ENCODE peak calls at places on chromosomes 2 and 18, in six cellular contexts. J is fibroblast of lung, U is heart left ventricle, H is GM13976, L is cardiac muscle cell, Q is psoas muscle. S is an unnamed sample.
A peak's percentile ranks its signal among the peaks of the same experiment; 100 is the strongest.

GRCh38 chr2:200156140-200156858 is 150.2 kb upstream of the SPATS2L start:
- DNase-seq in H (no peak), U (no peak), J (peak; percentile 83), Q (peak; percentile 56), L (peak; percentile 90), S (no peak)

GRCh38 chr18:9743200-9744016 is 35.3 kb downstream of the RAB31 start:
- DNase-seq in J (peak; percentile 97), H (no peak), L (peak; percentile 86), Q (peak; percentile 50), U (no peak), S (no peak)

GRCh38 chr2:85189606-85190270 is 56.5 kb downstream of the TCF7L1 start:
- DNase-seq in U (no peak), Q (no peak), H (no peak), L (no peak), J (no peak), S (no peak)

GRCh38 chr2:127194447-127194846 is 25.7 kb downstream of the CYP27C1 start:
- DNase-seq in Q (no peak), U (no peak), J (no peak), H (no peak), L (no peak), S (no peak)

GRCh38 chr2:173134703-173135102 is 59.1 kb downstream of the MAP3K20 start:
- DNase-seq in Q (no peak), U (no peak), J (no peak), H (no peak), L (peak; percentile 80), S (no peak)

GRCh38 chr2:193103064-193103463 is 908.3 kb upstream of the TMEFF2 start:
- DNase-seq in J (peak; percentile 34), Q (no peak), H (no peak), U (no peak), L (peak; percentile 15), S (no peak)

GRCh38 chr18:70636991-70637390 is 348.1 kb downstream of the SOCS6 start:
- DNase-seq in H (no peak), U (no peak), J (peak; percentile 12), Q (no peak), L (peak; percentile 79), S (no peak)

GRCh38 chr2:104848526-104848925 is 5.4 kb upstream of the POU3F3 start:
- DNase-seq in L (no peak), Q (no peak), J (peak; percentile 51), U (no peak), H (no peak), S (no peak)

GRCh38 chr2:40554665-40555294 is 102.9 kb upstream of the SLC8A1 start:
- DNase-seq in U (no peak), L (peak; percentile 66), J (peak; percentile 28), Q (peak; percentile 51), H (peak; percentile 16), S (peak; percentile 34)

GRCh38 chr2:191938779-191939178 is 91.9 kb upstream of the CAVIN2 start:
- DNase-seq in L (no peak), J (no peak), Q (no peak), H (no peak), U (no peak), S (no peak)

GRCh38 chr2:85459771-85460170 is 41.3 kb downstream of the SH2D6 start:
- DNase-seq in U (no peak), L (no peak), Q (no peak), H (no peak), J (no peak), S (no peak)

GRCh38 chr18:69400976-69401474 is 337 bp downstream of the DOK6 start:
- DNase-seq in L (peak; percentile 54), H (peak; percentile 37), J (peak; percentile 44), U (peak; percentile 68), Q (no peak), S (no peak)

GRCh38 chr2:220460257-220460985 is 833.0 kb downstream of the SLC4A3 start:
- DNase-seq in L (no peak), J (no peak), H (no peak), U (no peak), Q (no peak), S (no peak)
- TF ChIP-seq CTCF in L (no peak), J (no peak), H (no peak), U (no peak), Q (no peak), S (no peak)

GRCh38 chr2:147365577-147365976 is 479.3 kb upstream of the ACVR2A start:
- DNase-seq in L (peak; percentile 54), H (no peak), Q (no peak), U (no peak), J (no peak), S (no peak)
- TF ChIP-seq CTCF in L (peak; percentile 10), H (no peak), Q (no peak), U (no peak), J (no peak), S (no peak)

DNA sequence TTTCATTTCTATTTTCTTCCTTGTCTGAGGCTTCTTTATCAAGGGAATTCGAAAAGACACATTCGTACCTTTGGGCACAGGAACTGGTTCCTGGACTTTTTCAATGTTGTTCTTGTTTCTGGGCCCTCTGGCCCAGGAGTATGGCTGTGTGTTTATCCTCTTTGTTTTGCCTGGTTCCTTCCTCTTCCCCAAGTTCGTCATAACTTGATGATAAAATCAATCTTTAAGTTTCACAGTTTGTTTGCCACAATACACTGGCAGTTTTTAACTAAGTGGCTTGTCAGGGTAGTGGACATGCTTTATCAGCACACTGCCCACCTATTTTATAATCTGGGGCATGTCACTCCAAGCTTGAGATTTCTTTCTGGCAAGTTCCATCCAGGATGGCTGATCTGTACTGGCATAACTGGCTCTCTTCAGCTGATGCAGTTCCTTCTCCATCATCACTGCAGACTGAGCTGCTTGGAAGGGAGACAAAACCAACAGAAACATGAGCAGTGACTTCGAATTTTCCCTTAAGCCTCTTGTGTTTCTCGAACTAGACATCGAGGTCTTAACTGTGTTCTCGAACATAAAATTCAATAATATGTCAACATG is 63.4 kb upstream of the MGAT4A start:
- DNase-seq in J (no peak), H (no peak), Q (no peak), U (no peak), L (no peak), S (no peak)
- TF ChIP-seq CTCF in J (no peak), H (no peak), Q (no peak), U (no peak), L (no peak), S (no peak)

DNA sequence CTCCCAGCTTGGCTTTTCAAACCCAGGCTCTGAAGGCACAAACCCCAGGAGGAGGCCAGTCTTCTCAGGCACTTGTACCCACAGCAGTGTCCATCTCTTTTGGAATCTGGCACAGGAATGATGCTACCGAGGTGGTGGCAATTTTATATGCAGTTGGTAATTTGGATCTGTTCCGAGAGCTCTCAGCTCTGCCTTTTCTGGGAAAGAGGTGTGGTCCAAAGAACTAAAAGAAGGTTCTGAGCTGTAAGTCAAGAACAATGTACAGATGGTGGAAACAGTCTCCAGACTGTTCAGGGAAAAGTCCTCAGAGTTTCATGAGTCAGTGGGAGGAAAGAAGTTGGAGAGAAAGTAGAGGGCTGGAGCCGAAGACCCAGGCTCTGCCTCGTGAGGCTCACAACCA is 353.4 kb downstream of the TGIF1 start:
- DNase-seq in L (no peak), Q (no peak), U (no peak), J (no peak), H (no peak), S (no peak)
- TF ChIP-seq CTCF in L (no peak), Q (no peak), U (no peak), J (no peak), H (no peak), S (no peak)

GRCh38 chr2:20013061-20013721 is 723 bp upstream of the MATN3 start:
- DNase-seq in J (no peak), L (no peak), Q (no peak), H (no peak), U (no peak), S (no peak)

GRCh38 chr2:20012282-20013060 is at the start of gene MATN3:
- DNase-seq in J (peak; percentile 61), Q (peak; percentile 58), L (peak; percentile 68), U (peak; percentile 68), H (peak; percentile 59), S (peak; percentile 63)

GRCh38 chr2:20016346-20016745 is 3.9 kb upstream of the MATN3 start:
- DNase-seq in U (no peak), J (no peak), H (no peak), L (no peak), Q (no peak), S (no peak)

GRCh38 chr2:20018576-20019152 is 6.2 kb upstream of the MATN3 start:
- DNase-seq in U (no peak), L (no peak), J (no peak), H (no peak), Q (no peak), S (no peak)

DNA sequence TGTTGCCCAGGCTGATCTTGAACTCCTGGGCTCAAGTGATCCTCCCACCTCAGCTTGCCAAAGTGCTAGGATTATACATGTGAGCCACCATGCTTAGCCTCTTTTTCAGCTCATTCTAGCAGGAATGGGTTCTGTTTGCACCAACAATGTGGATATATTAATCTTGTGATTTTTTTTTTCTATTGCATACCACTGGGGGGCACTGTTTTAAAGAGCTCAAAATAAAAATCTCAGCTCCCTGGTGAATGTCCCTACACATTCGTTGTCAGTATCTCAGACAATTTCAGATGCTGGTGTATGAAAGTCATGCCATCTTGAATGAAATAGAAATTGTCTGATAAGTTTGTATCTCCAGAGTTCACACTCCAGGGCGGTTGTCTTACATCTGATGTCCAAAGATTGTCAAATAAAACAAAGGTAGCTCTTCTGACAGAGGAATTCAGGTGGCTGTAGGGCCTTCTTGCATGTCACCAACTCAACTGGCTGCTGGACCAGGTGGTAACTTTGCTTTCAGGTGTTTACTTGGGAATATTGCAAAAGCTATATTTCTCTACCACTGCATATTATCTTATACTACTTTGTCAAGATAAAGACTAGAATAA is 3.1 kb upstream of the MATN3 start:
- DNase-seq in L (peak; percentile 78), U (no peak), Q (no peak), J (peak; percentile 36), H (peak; percentile 61), S (no peak)
- TF ChIP-seq CTCF in L (peak; percentile 57), U (peak; percentile 72), Q (peak; percentile 56), J (peak; percentile 30), H (peak; percentile 26), S (no peak)

DNA sequence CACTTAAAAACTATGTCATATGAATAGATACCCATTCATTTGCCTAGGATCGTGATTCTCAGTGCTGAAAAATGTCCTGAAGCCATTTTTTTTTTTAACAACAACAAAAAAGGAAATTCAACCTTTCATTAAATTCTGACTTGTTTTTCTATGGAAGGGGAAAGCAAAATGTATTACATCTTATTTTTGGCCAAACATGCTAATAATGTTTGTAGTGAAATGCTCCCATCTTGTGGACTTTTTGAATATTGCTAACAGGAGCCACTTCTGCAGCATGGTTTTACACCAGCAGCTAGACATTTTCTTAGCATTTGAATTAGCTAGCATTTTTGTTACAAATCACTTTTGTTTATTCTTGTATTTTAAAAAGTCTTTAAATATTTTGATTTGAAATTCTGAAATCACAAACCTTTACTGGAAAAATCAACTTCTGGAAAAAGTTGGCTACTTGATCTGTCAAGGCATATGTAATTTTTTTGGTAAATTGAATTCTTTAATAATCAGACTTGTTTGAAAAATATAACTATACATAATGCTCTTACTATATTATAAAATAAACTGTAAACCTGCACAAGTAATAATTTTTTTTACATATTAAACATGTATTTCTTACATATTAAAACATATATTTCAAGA is 75.8 kb downstream of the KIDINS220 start:
- DNase-seq in H (peak; percentile 60), U (no peak), L (peak; percentile 65), J (peak; percentile 33), Q (no peak), S (peak; percentile 17)
- TF ChIP-seq CTCF in H (peak; percentile 33), U (peak; percentile 63), L (peak; percentile 56), J (peak; percentile 47), Q (peak; percentile 38), S (no peak)